ENCODE peak calls at places on chromosomes 16 and 17, in five cellular contexts. L is mammary epithelial cell, J is prostate gland, M is choroid plexus epithelial cell, D is GM12878. N is an unnamed sample.
A peak's percentile ranks its signal among the peaks of the same experiment; 100 is the strongest.

GRCh38 chr16:73172621-73173312 is 124.8 kb upstream of the ZFHX3 start:
- DNase-seq in L (peak; percentile 42), J (peak; percentile 87), M (peak; percentile 95), D (no peak), N (peak; percentile 76)

GRCh38 chr17:42403150-42403549 is 14.9 kb upstream of the STAT3 start:
- DNase-seq in D (no peak), M (no peak), J (no peak), L (no peak), N (no peak)

GRCh38 chr16:88883117-88883895 is 16.8 kb upstream of the PABPN1L start:
- DNase-seq in D (no peak), M (no peak), J (no peak), L (no peak), N (no peak)

GRCh38 chr16:15961060-15961511 is 11.7 kb downstream of the ABCC1 start:
- DNase-seq in L (no peak), D (peak; percentile 90), M (peak; percentile 60), J (no peak), N (no peak)

GRCh38 chr17:50396261-50397110 is 837 bp downstream of the LRRC59 start:
- DNase-seq in L (peak; percentile 68), M (peak; percentile 65), D (no peak), J (peak; percentile 35), N (peak; percentile 73)

GRCh38 chr16:4114257-4115208 is 1.7 kb downstream of the ADCY9 start:
- DNase-seq in J (no peak), D (no peak), M (no peak), L (no peak), N (no peak)

GRCh38 chr17:40309031-40309937 is at the start of gene RARA:
- DNase-seq in L (no peak), J (no peak), D (no peak), M (peak; percentile 62), N (no peak)

GRCh38 chr17:561118-561517 is 153.5 kb downstream of the VPS53 start:
- DNase-seq in J (no peak), L (peak; percentile 61), M (peak; percentile 71), D (no peak), N (peak; percentile 22)

GRCh38 chr16:912684-913613 is 57.8 kb downstream of the LMF1 start:
- DNase-seq in L (no peak), J (no peak), M (no peak), D (no peak), N (no peak)

GRCh38 chr17:61397086-61397842 is 2.4 kb upstream of the TBX2 start:
- DNase-seq in J (no peak), M (no peak), L (no peak), D (no peak), N (peak; percentile 78)

GRCh38 chr17:81923302-81924260 is 4.0 kb downstream of the MAFG start:
- DNase-seq in M (peak; percentile 88), L (peak; percentile 65), D (no peak), J (no peak), N (peak; percentile 90)

GRCh38 chr16:2858245-2859025 is 465 bp upstream of the PRSS22 start:
- DNase-seq in M (no peak), J (peak; percentile 83), L (peak; percentile 94), D (no peak), N (no peak)

GRCh38 chr17:63859257-63859656 is 14.2 kb downstream of the CSH2 start:
- DNase-seq in J (no peak), M (no peak), L (no peak), D (no peak), N (no peak)

GRCh38 chr16:22235839-22236745 is 30.0 kb downstream of the EEF2K start:
- DNase-seq in L (no peak), M (no peak), D (no peak), J (peak; percentile 35), N (no peak)

GRCh38 chr16:75466760-75467159 is 2.3 kb upstream of the TMEM170A start:
- DNase-seq in M (no peak), D (no peak), L (no peak), J (no peak), N (no peak)

GRCh38 chr17:73387746-73388577 is 76.2 kb upstream of the CDC42EP4 start:
- DNase-seq in D (no peak), M (peak; percentile 60), L (no peak), J (no peak), N (no peak)

GRCh38 chr17:46820592-46821450 is 2.3 kb upstream of the WNT3 start:
- DNase-seq in J (no peak), M (no peak), L (no peak), D (no peak), N (no peak)

GRCh38 chr16:82996814-82997213 is 370.0 kb downstream of the CDH13 start:
- DNase-seq in J (no peak), L (no peak), M (no peak), D (no peak), N (no peak)

GRCh38 chr17:28384281-28385036 is 13.0 kb downstream of the SARM1 start:
- DNase-seq in L (no peak), M (no peak), D (no peak), J (peak; percentile 71), N (no peak)

GRCh38 chr17:66625321-66625767 is 209.6 kb upstream of the CACNG5 start:
- DNase-seq in J (no peak), L (peak; percentile 19), D (no peak), M (peak; percentile 62), N (peak; percentile 29)

GRCh38 chr17:45687594-45687993 is 96.5 kb upstream of the CRHR1 start:
- DNase-seq in M (no peak), L (no peak), D (no peak), J (no peak), N (no peak)

GRCh38 chr17:41483991-41484826 is 3.3 kb upstream of the KRT35 start:
- DNase-seq in J (no peak), D (no peak), M (no peak), L (no peak), N (no peak)

GRCh38 chr17:660453-660852 is 54.2 kb downstream of the VPS53 start:
- DNase-seq in L (no peak), D (no peak), M (no peak), J (no peak), N (no peak)

GRCh38 chr17:80591788-80592187 is 47.1 kb downstream of the RPTOR start:
- DNase-seq in L (no peak), M (no peak), D (no peak), J (no peak), N (no peak)

GRCh38 chr17:42050360-42051012 is at the start of gene C17orf113:
- DNase-seq in L (peak; percentile 15), J (peak; percentile 41), M (peak; percentile 22), D (no peak), N (peak; percentile 73)

GRCh38 chr16:67055712-67056487 is 27.0 kb downstream of the CBFB start:
- DNase-seq in J (no peak), M (peak; percentile 97), L (peak; percentile 97), D (no peak), N (peak; percentile 72)

N was measured in AG08396.